ENCODE peak calls at places on chromosomes 12 and 14, in ten cellular contexts. One of them, this sample, is unnamed. For H3K27me3, the result is how much of the 10 kb centered on the place peaks cover.

GRCh38 chr14:68446243-68447040 is 346.4 kb downstream of the ZFP36L1 start:
- DNase-seq in cardiac muscle cell: no peak
- DNase-seq in CD4-positive, alpha-beta memory T cell: no peak
- DNase-seq in A673: no peak
- DNase-seq in uterus: no peak
- DNase-seq in ovary: no peak
- DNase-seq in adrenal gland: no peak
- DNase-seq in suprapubic skin: no peak
- DNase-seq in CD8-positive, alpha-beta memory T cell: no peak
- DNase-seq in lower lobe of right lung: no peak
- DNase-seq in this sample: no peak

GRCh38 chr14:52153939-52154338 is 85.1 kb upstream of the NID2 start:
- DNase-seq in cardiac muscle cell: no peak
- DNase-seq in CD4-positive, alpha-beta memory T cell: no peak
- DNase-seq in A673: no peak
- DNase-seq in uterus: no peak
- DNase-seq in ovary: no peak
- DNase-seq in adrenal gland: no peak
- DNase-seq in suprapubic skin: no peak
- DNase-seq in CD8-positive, alpha-beta memory T cell: no peak
- DNase-seq in lower lobe of right lung: no peak
- DNase-seq in this sample: no peak

GRCh38 chr14:39430762-39431415 is 1.3 kb downstream of the FBXO33 start:
- DNase-seq in cardiac muscle cell: no peak
- DNase-seq in CD4-positive, alpha-beta memory T cell: no peak
- DNase-seq in A673: peak
- DNase-seq in uterus: no peak
- DNase-seq in ovary: no peak
- DNase-seq in adrenal gland: no peak
- DNase-seq in suprapubic skin: no peak
- DNase-seq in CD8-positive, alpha-beta memory T cell: no peak
- DNase-seq in lower lobe of right lung: no peak
- DNase-seq in this sample: no peak

GRCh38 chr14:62015945-62016344 is 253.7 kb downstream of the SNAPC1 start:
- DNase-seq in cardiac muscle cell: no peak
- DNase-seq in CD4-positive, alpha-beta memory T cell: no peak
- DNase-seq in A673: peak
- DNase-seq in uterus: no peak
- DNase-seq in ovary: no peak
- DNase-seq in adrenal gland: no peak
- DNase-seq in suprapubic skin: no peak
- DNase-seq in CD8-positive, alpha-beta memory T cell: no peak
- DNase-seq in lower lobe of right lung: no peak
- DNase-seq in this sample: no peak

GRCh38 chr12:51838036-51838435 is 10.5 kb downstream of the FIGNL2 start:
- DNase-seq in cardiac muscle cell: no peak
- DNase-seq in CD4-positive, alpha-beta memory T cell: no peak
- DNase-seq in A673: no peak
- DNase-seq in uterus: no peak
- DNase-seq in ovary: no peak
- DNase-seq in adrenal gland: no peak
- DNase-seq in suprapubic skin: no peak
- DNase-seq in CD8-positive, alpha-beta memory T cell: no peak
- DNase-seq in lower lobe of right lung: no peak
- DNase-seq in this sample: no peak

GRCh38 chr12:41473441-41473840 is 285.3 kb downstream of the PDZRN4 start:
- DNase-seq in cardiac muscle cell: no peak
- DNase-seq in CD4-positive, alpha-beta memory T cell: no peak
- DNase-seq in A673: no peak
- DNase-seq in uterus: no peak
- DNase-seq in ovary: no peak
- DNase-seq in adrenal gland: no peak
- DNase-seq in suprapubic skin: no peak
- DNase-seq in CD8-positive, alpha-beta memory T cell: no peak
- DNase-seq in lower lobe of right lung: no peak
- DNase-seq in this sample: no peak

GRCh38 chr14:101125719-101126375 is 222.3 kb upstream of the RTL1 start:
- DNase-seq in cardiac muscle cell: no peak
- DNase-seq in CD4-positive, alpha-beta memory T cell: no peak
- DNase-seq in A673: no peak
- DNase-seq in uterus: no peak
- DNase-seq in ovary: no peak
- DNase-seq in adrenal gland: no peak
- DNase-seq in suprapubic skin: peak
- DNase-seq in CD8-positive, alpha-beta memory T cell: no peak
- DNase-seq in lower lobe of right lung: no peak
- DNase-seq in this sample: no peak

GRCh38 chr12:122206111-122206881 is 2.8 kb downstream of the B3GNT4 start:
- DNase-seq in cardiac muscle cell: no peak
- DNase-seq in CD4-positive, alpha-beta memory T cell: peak
- DNase-seq in A673: no peak
- DNase-seq in uterus: no peak
- DNase-seq in ovary: no peak
- DNase-seq in adrenal gland: no peak
- DNase-seq in suprapubic skin: peak
- DNase-seq in CD8-positive, alpha-beta memory T cell: no peak
- DNase-seq in lower lobe of right lung: no peak
- DNase-seq in this sample: no peak

GRCh38 chr12:29033519-29033918 is 115.6 kb upstream of the FAR2 start:
- DNase-seq in cardiac muscle cell: no peak
- DNase-seq in CD4-positive, alpha-beta memory T cell: no peak
- DNase-seq in A673: no peak
- DNase-seq in uterus: no peak
- DNase-seq in ovary: no peak
- DNase-seq in adrenal gland: no peak
- DNase-seq in suprapubic skin: no peak
- DNase-seq in CD8-positive, alpha-beta memory T cell: no peak
- DNase-seq in lower lobe of right lung: no peak
- DNase-seq in this sample: no peak

GRCh38 chr14:97802974-97803373 is 1005.8 kb downstream of the VRK1 start:
- DNase-seq in cardiac muscle cell: no peak
- DNase-seq in CD4-positive, alpha-beta memory T cell: no peak
- DNase-seq in A673: no peak
- DNase-seq in uterus: no peak
- DNase-seq in ovary: no peak
- DNase-seq in adrenal gland: no peak
- DNase-seq in suprapubic skin: no peak
- DNase-seq in CD8-positive, alpha-beta memory T cell: no peak
- DNase-seq in lower lobe of right lung: no peak
- DNase-seq in this sample: no peak

GRCh38 chr14:65019944-65020566 is 33.4 kb downstream of the FNTB start:
- DNase-seq in cardiac muscle cell: peak
- DNase-seq in CD4-positive, alpha-beta memory T cell: peak
- DNase-seq in A673: peak
- DNase-seq in uterus: peak
- DNase-seq in ovary: no peak
- DNase-seq in adrenal gland: peak
- DNase-seq in suprapubic skin: no peak
- DNase-seq in CD8-positive, alpha-beta memory T cell: no peak
- DNase-seq in lower lobe of right lung: no peak
- DNase-seq in this sample: peak

GRCh38 chr14:51548187-51548586 is 103.5 kb upstream of the FRMD6 start:
- DNase-seq in cardiac muscle cell: no peak
- DNase-seq in CD4-positive, alpha-beta memory T cell: no peak
- DNase-seq in A673: no peak
- DNase-seq in uterus: no peak
- DNase-seq in ovary: no peak
- DNase-seq in adrenal gland: no peak
- DNase-seq in suprapubic skin: no peak
- DNase-seq in CD8-positive, alpha-beta memory T cell: no peak
- DNase-seq in lower lobe of right lung: no peak
- DNase-seq in this sample: no peak

GRCh38 chr14:103416916-103417315 is 31.7 kb downstream of the MARK3 start:
- DNase-seq in cardiac muscle cell: no peak
- DNase-seq in CD4-positive, alpha-beta memory T cell: no peak
- DNase-seq in A673: no peak
- DNase-seq in uterus: no peak
- DNase-seq in ovary: no peak
- DNase-seq in adrenal gland: no peak
- DNase-seq in suprapubic skin: no peak
- DNase-seq in CD8-positive, alpha-beta memory T cell: no peak
- DNase-seq in lower lobe of right lung: no peak
- DNase-seq in this sample: no peak
- H3K27ac ChIP-seq in cardiac muscle cell: no peak
- H3K27ac ChIP-seq in CD4-positive, alpha-beta memory T cell: no peak
- H3K27ac ChIP-seq in A673: peak
- H3K27ac ChIP-seq in uterus: no peak
- H3K27ac ChIP-seq in ovary: no peak
- H3K27ac ChIP-seq in adrenal gland: no peak
- H3K27ac ChIP-seq in suprapubic skin: no peak
- H3K27ac ChIP-seq in CD8-positive, alpha-beta memory T cell: peak
- H3K27ac ChIP-seq in lower lobe of right lung: no peak
- H3K27ac ChIP-seq in this sample: no peak

GRCh38 chr12:130685850-130686249 is 30.2 kb downstream of the RIMBP2 start:
- DNase-seq in cardiac muscle cell: no peak
- DNase-seq in CD4-positive, alpha-beta memory T cell: no peak
- DNase-seq in A673: no peak
- DNase-seq in uterus: no peak
- DNase-seq in ovary: no peak
- DNase-seq in adrenal gland: no peak
- DNase-seq in suprapubic skin: no peak
- DNase-seq in CD8-positive, alpha-beta memory T cell: no peak
- DNase-seq in lower lobe of right lung: no peak
- DNase-seq in this sample: no peak

GRCh38 chr12:130687190-130687589 is 28.9 kb downstream of the RIMBP2 start:
- DNase-seq in cardiac muscle cell: no peak
- DNase-seq in CD4-positive, alpha-beta memory T cell: no peak
- DNase-seq in A673: no peak
- DNase-seq in uterus: no peak
- DNase-seq in ovary: no peak
- DNase-seq in adrenal gland: no peak
- DNase-seq in suprapubic skin: no peak
- DNase-seq in CD8-positive, alpha-beta memory T cell: no peak
- DNase-seq in lower lobe of right lung: no peak
- DNase-seq in this sample: no peak

GRCh38 chr12:130689408-130690405 is 26.4 kb downstream of the RIMBP2 start:
- DNase-seq in cardiac muscle cell: no peak
- DNase-seq in CD4-positive, alpha-beta memory T cell: no peak
- DNase-seq in A673: no peak
- DNase-seq in uterus: no peak
- DNase-seq in ovary: no peak
- DNase-seq in adrenal gland: no peak
- DNase-seq in suprapubic skin: no peak
- DNase-seq in CD8-positive, alpha-beta memory T cell: no peak
- DNase-seq in lower lobe of right lung: no peak
- DNase-seq in this sample: no peak

GRCh38 chr12:130686511-130686981 is 29.6 kb downstream of the RIMBP2 start:
- DNase-seq in cardiac muscle cell: no peak
- DNase-seq in CD4-positive, alpha-beta memory T cell: no peak
- DNase-seq in A673: no peak
- DNase-seq in uterus: no peak
- DNase-seq in ovary: no peak
- DNase-seq in adrenal gland: no peak
- DNase-seq in suprapubic skin: no peak
- DNase-seq in CD8-positive, alpha-beta memory T cell: no peak
- DNase-seq in lower lobe of right lung: no peak
- DNase-seq in this sample: no peak

GRCh38 chr12:130688027-130688778 is 27.9 kb downstream of the RIMBP2 start:
- DNase-seq in cardiac muscle cell: no peak
- DNase-seq in CD4-positive, alpha-beta memory T cell: no peak
- DNase-seq in A673: no peak
- DNase-seq in uterus: no peak
- DNase-seq in ovary: no peak
- DNase-seq in adrenal gland: no peak
- DNase-seq in suprapubic skin: no peak
- DNase-seq in CD8-positive, alpha-beta memory T cell: no peak
- DNase-seq in lower lobe of right lung: no peak
- DNase-seq in this sample: no peak
- H3K27me3 ChIP-seq in cardiac muscle cell: under half
- H3K27me3 ChIP-seq in CD4-positive, alpha-beta memory T cell: under half
- H3K27me3 ChIP-seq in A673: under half
- H3K27me3 ChIP-seq in uterus: under half
- H3K27me3 ChIP-seq in ovary: under half
- H3K27me3 ChIP-seq in adrenal gland: under half
- H3K27me3 ChIP-seq in suprapubic skin: under half
- H3K27me3 ChIP-seq in CD8-positive, alpha-beta memory T cell: under half
- H3K27me3 ChIP-seq in lower lobe of right lung: under half
- H3K27me3 ChIP-seq in this sample: under half

GRCh38 chr12:47343684-47344567 is 264.2 kb upstream of the AMIGO2 start:
- DNase-seq in cardiac muscle cell: no peak
- DNase-seq in CD4-positive, alpha-beta memory T cell: no peak
- DNase-seq in A673: no peak
- DNase-seq in uterus: no peak
- DNase-seq in ovary: no peak
- DNase-seq in adrenal gland: no peak
- DNase-seq in suprapubic skin: no peak
- DNase-seq in CD8-positive, alpha-beta memory T cell: no peak
- DNase-seq in lower lobe of right lung: no peak
- DNase-seq in this sample: no peak

GRCh38 chr12:47349102-47349769 is 269.5 kb upstream of the AMIGO2 start:
- DNase-seq in cardiac muscle cell: no peak
- DNase-seq in CD4-positive, alpha-beta memory T cell: no peak
- DNase-seq in A673: no peak
- DNase-seq in uterus: no peak
- DNase-seq in ovary: no peak
- DNase-seq in adrenal gland: no peak
- DNase-seq in suprapubic skin: no peak
- DNase-seq in CD8-positive, alpha-beta memory T cell: no peak
- DNase-seq in lower lobe of right lung: no peak
- DNase-seq in this sample: no peak

GRCh38 chr12:47348206-47348605 is 268.4 kb upstream of the AMIGO2 start:
- DNase-seq in cardiac muscle cell: no peak
- DNase-seq in CD4-positive, alpha-beta memory T cell: no peak
- DNase-seq in A673: no peak
- DNase-seq in uterus: no peak
- DNase-seq in ovary: no peak
- DNase-seq in adrenal gland: no peak
- DNase-seq in suprapubic skin: no peak
- DNase-seq in CD8-positive, alpha-beta memory T cell: no peak
- DNase-seq in lower lobe of right lung: no peak
- DNase-seq in this sample: no peak

GRCh38 chr12:47349770-47350408 is 270.1 kb upstream of the AMIGO2 start:
- DNase-seq in cardiac muscle cell: no peak
- DNase-seq in CD4-positive, alpha-beta memory T cell: no peak
- DNase-seq in A673: no peak
- DNase-seq in uterus: no peak
- DNase-seq in ovary: no peak
- DNase-seq in adrenal gland: no peak
- DNase-seq in suprapubic skin: no peak
- DNase-seq in CD8-positive, alpha-beta memory T cell: no peak
- DNase-seq in lower lobe of right lung: no peak
- DNase-seq in this sample: no peak

GRCh38 chr12:47346251-47347019 is 266.7 kb upstream of the AMIGO2 start:
- DNase-seq in cardiac muscle cell: no peak
- DNase-seq in CD4-positive, alpha-beta memory T cell: no peak
- DNase-seq in A673: no peak
- DNase-seq in uterus: no peak
- DNase-seq in ovary: no peak
- DNase-seq in adrenal gland: no peak
- DNase-seq in suprapubic skin: no peak
- DNase-seq in CD8-positive, alpha-beta memory T cell: no peak
- DNase-seq in lower lobe of right lung: no peak
- DNase-seq in this sample: no peak
- H3K27ac ChIP-seq in cardiac muscle cell: no peak
- H3K27ac ChIP-seq in CD4-positive, alpha-beta memory T cell: no peak
- H3K27ac ChIP-seq in A673: no peak
- H3K27ac ChIP-seq in uterus: no peak
- H3K27ac ChIP-seq in ovary: no peak
- H3K27ac ChIP-seq in adrenal gland: no peak
- H3K27ac ChIP-seq in suprapubic skin: no peak
- H3K27ac ChIP-seq in CD8-positive, alpha-beta memory T cell: no peak
- H3K27ac ChIP-seq in lower lobe of right lung: no peak
- H3K27ac ChIP-seq in this sample: no peak

GRCh38 chr12:53925006-53925405 is 13.6 kb upstream of the HOXC13 start:
- DNase-seq in cardiac muscle cell: no peak
- DNase-seq in CD4-positive, alpha-beta memory T cell: no peak
- DNase-seq in A673: no peak
- DNase-seq in uterus: no peak
- DNase-seq in ovary: no peak
- DNase-seq in adrenal gland: no peak
- DNase-seq in suprapubic skin: no peak
- DNase-seq in CD8-positive, alpha-beta memory T cell: no peak
- DNase-seq in lower lobe of right lung: no peak
- DNase-seq in this sample: no peak
- H3K27me3 ChIP-seq in cardiac muscle cell: half or more
- H3K27me3 ChIP-seq in CD4-positive, alpha-beta memory T cell: half or more
- H3K27me3 ChIP-seq in A673: under half
- H3K27me3 ChIP-seq in uterus: under half
- H3K27me3 ChIP-seq in ovary: under half
- H3K27me3 ChIP-seq in adrenal gland: half or more
- H3K27me3 ChIP-seq in suprapubic skin: half or more
- H3K27me3 ChIP-seq in CD8-positive, alpha-beta memory T cell: half or more
- H3K27me3 ChIP-seq in lower lobe of right lung: half or more
- H3K27me3 ChIP-seq in this sample: under half

This sample was measured in naive thymus-derived CD4-positive, alpha-beta T cell.